ENCODE peak calls at places on chromosomes 11 and 22, in ten cellular contexts. One of them, this sample, is unnamed.

GRCh38 chr11:107545101-107545514 is 20.4 kb downstream of the ALKBH8 start:
- DNase-seq in pancreas: no peak
- DNase-seq in lower leg skin: no peak
- DNase-seq in epithelial cell of esophagus: peak
- DNase-seq in AG09309: no peak
- DNase-seq in thoracic aorta: no peak
- DNase-seq in CD8-positive, alpha-beta T cell: no peak
- DNase-seq in IMR-90: peak
- DNase-seq in fibroblast of mammary gland: peak
- DNase-seq in A549: no peak
- DNase-seq in this sample: no peak

GRCh38 chr11:45982656-45983470 is 60.4 kb downstream of the LARGE2 start:
- DNase-seq in pancreas: no peak
- DNase-seq in lower leg skin: no peak
- DNase-seq in epithelial cell of esophagus: peak
- DNase-seq in AG09309: no peak
- DNase-seq in thoracic aorta: peak
- DNase-seq in CD8-positive, alpha-beta T cell: no peak
- DNase-seq in IMR-90: peak
- DNase-seq in fibroblast of mammary gland: peak
- DNase-seq in A549: peak
- DNase-seq in this sample: peak

GRCh38 chr11:9982796-9983579 is 311.0 kb downstream of the SBF2 start:
- DNase-seq in pancreas: no peak
- DNase-seq in lower leg skin: no peak
- DNase-seq in epithelial cell of esophagus: peak
- DNase-seq in AG09309: no peak
- DNase-seq in thoracic aorta: no peak
- DNase-seq in CD8-positive, alpha-beta T cell: no peak
- DNase-seq in IMR-90: peak
- DNase-seq in fibroblast of mammary gland: peak
- DNase-seq in A549: peak
- DNase-seq in this sample: no peak

GRCh38 chr11:131522851-131523250 is 152.4 kb downstream of the NTM start:
- DNase-seq in pancreas: no peak
- DNase-seq in lower leg skin: no peak
- DNase-seq in epithelial cell of esophagus: no peak
- DNase-seq in AG09309: no peak
- DNase-seq in thoracic aorta: no peak
- DNase-seq in CD8-positive, alpha-beta T cell: no peak
- DNase-seq in IMR-90: no peak
- DNase-seq in fibroblast of mammary gland: no peak
- DNase-seq in A549: no peak
- DNase-seq in this sample: no peak

GRCh38 chr11:66119348-66120133 is 49.5 kb downstream of the PACS1 start:
- DNase-seq in pancreas: no peak
- DNase-seq in lower leg skin: peak
- DNase-seq in epithelial cell of esophagus: peak
- DNase-seq in AG09309: no peak
- DNase-seq in thoracic aorta: no peak
- DNase-seq in CD8-positive, alpha-beta T cell: no peak
- DNase-seq in IMR-90: peak
- DNase-seq in fibroblast of mammary gland: peak
- DNase-seq in A549: peak
- DNase-seq in this sample: peak

GRCh38 chr11:97963528-97964331 is 1057.0 kb upstream of the CNTN5 start:
- DNase-seq in pancreas: no peak
- DNase-seq in lower leg skin: no peak
- DNase-seq in epithelial cell of esophagus: no peak
- DNase-seq in AG09309: no peak
- DNase-seq in thoracic aorta: no peak
- DNase-seq in CD8-positive, alpha-beta T cell: no peak
- DNase-seq in IMR-90: peak
- DNase-seq in fibroblast of mammary gland: no peak
- DNase-seq in A549: no peak
- DNase-seq in this sample: no peak

GRCh38 chr22:40420341-40421081 is 50.1 kb downstream of the SGSM3 start:
- DNase-seq in pancreas: no peak
- DNase-seq in lower leg skin: no peak
- DNase-seq in epithelial cell of esophagus: no peak
- DNase-seq in AG09309: no peak
- DNase-seq in thoracic aorta: no peak
- DNase-seq in CD8-positive, alpha-beta T cell: no peak
- DNase-seq in IMR-90: no peak
- DNase-seq in fibroblast of mammary gland: no peak
- DNase-seq in A549: no peak
- DNase-seq in this sample: no peak

GRCh38 chr11:74749127-74749964 is 697 bp downstream of the RNF169 start:
- DNase-seq in pancreas: peak
- DNase-seq in lower leg skin: peak
- DNase-seq in epithelial cell of esophagus: peak
- DNase-seq in AG09309: no peak
- DNase-seq in thoracic aorta: no peak
- DNase-seq in CD8-positive, alpha-beta T cell: peak
- DNase-seq in IMR-90: peak
- DNase-seq in fibroblast of mammary gland: peak
- DNase-seq in A549: peak
- DNase-seq in this sample: peak

GRCh38 chr22:42878561-42879305 is 21.7 kb upstream of the ARFGAP3 start:
- DNase-seq in pancreas: no peak
- DNase-seq in lower leg skin: no peak
- DNase-seq in epithelial cell of esophagus: no peak
- DNase-seq in AG09309: no peak
- DNase-seq in thoracic aorta: no peak
- DNase-seq in CD8-positive, alpha-beta T cell: no peak
- DNase-seq in IMR-90: no peak
- DNase-seq in fibroblast of mammary gland: no peak
- DNase-seq in A549: no peak
- DNase-seq in this sample: no peak

GRCh38 chr11:11293798-11294611 is 59.0 kb downstream of the CSNK2A3 start:
- DNase-seq in pancreas: no peak
- DNase-seq in lower leg skin: peak
- DNase-seq in epithelial cell of esophagus: no peak
- DNase-seq in AG09309: no peak
- DNase-seq in thoracic aorta: no peak
- DNase-seq in CD8-positive, alpha-beta T cell: no peak
- DNase-seq in IMR-90: no peak
- DNase-seq in fibroblast of mammary gland: no peak
- DNase-seq in A549: no peak
- DNase-seq in this sample: no peak

GRCh38 chr11:16167706-16168487 is 188.4 kb downstream of the SOX6 start:
- DNase-seq in pancreas: no peak
- DNase-seq in lower leg skin: no peak
- DNase-seq in epithelial cell of esophagus: no peak
- DNase-seq in AG09309: no peak
- DNase-seq in thoracic aorta: no peak
- DNase-seq in CD8-positive, alpha-beta T cell: no peak
- DNase-seq in IMR-90: peak
- DNase-seq in fibroblast of mammary gland: no peak
- DNase-seq in A549: no peak
- DNase-seq in this sample: no peak

DNA sequence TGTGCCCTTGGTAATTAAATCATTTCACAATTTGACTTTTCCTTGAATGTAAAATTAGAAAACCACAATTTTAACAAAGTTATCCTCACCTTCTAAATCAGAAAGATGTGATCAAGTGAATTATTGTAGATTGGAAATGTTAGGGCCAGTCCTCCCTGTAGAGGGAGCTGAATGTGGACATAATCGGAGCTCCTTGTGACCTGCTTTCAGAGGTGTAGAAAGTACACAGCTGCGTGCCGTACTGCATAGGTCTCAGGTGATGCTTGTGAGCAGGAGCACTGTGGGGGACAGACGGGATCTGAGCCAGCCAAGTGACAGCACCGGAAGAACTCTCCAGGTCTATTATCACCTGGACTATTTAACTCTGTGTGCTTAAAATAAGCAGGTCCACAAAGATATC is 338.0 kb downstream of the AASDHPPT start:
- DNase-seq in pancreas: no peak
- DNase-seq in lower leg skin: no peak
- DNase-seq in epithelial cell of esophagus: peak
- DNase-seq in AG09309: no peak
- DNase-seq in thoracic aorta: no peak
- DNase-seq in CD8-positive, alpha-beta T cell: no peak
- DNase-seq in IMR-90: no peak
- DNase-seq in fibroblast of mammary gland: no peak
- DNase-seq in A549: no peak
- DNase-seq in this sample: no peak
- TF ChIP-seq CTCF in pancreas: no peak
- TF ChIP-seq CTCF in lower leg skin: no peak
- TF ChIP-seq CTCF in epithelial cell of esophagus: peak
- TF ChIP-seq CTCF in AG09309: no peak
- TF ChIP-seq CTCF in thoracic aorta: no peak
- TF ChIP-seq CTCF in CD8-positive, alpha-beta T cell: no peak
- TF ChIP-seq CTCF in IMR-90: no peak
- TF ChIP-seq CTCF in fibroblast of mammary gland: no peak
- TF ChIP-seq CTCF in A549: no peak
- TF ChIP-seq CTCF in this sample: no peak

GRCh38 chr11:124717421-124717785 is 22.3 kb upstream of the NRGN start:
- DNase-seq in pancreas: no peak
- DNase-seq in lower leg skin: no peak
- DNase-seq in epithelial cell of esophagus: peak
- DNase-seq in AG09309: no peak
- DNase-seq in thoracic aorta: no peak
- DNase-seq in CD8-positive, alpha-beta T cell: no peak
- DNase-seq in IMR-90: peak
- DNase-seq in fibroblast of mammary gland: peak
- DNase-seq in A549: no peak
- DNase-seq in this sample: no peak

GRCh38 chr11:124717786-124718634 is 21.7 kb upstream of the NRGN start:
- DNase-seq in pancreas: peak
- DNase-seq in lower leg skin: no peak
- DNase-seq in epithelial cell of esophagus: peak
- DNase-seq in AG09309: no peak
- DNase-seq in thoracic aorta: no peak
- DNase-seq in CD8-positive, alpha-beta T cell: peak
- DNase-seq in IMR-90: peak
- DNase-seq in fibroblast of mammary gland: peak
- DNase-seq in A549: no peak
- DNase-seq in this sample: no peak

GRCh38 chr11:124719534-124719933 is 20.2 kb upstream of the NRGN start:
- DNase-seq in pancreas: no peak
- DNase-seq in lower leg skin: no peak
- DNase-seq in epithelial cell of esophagus: no peak
- DNase-seq in AG09309: no peak
- DNase-seq in thoracic aorta: no peak
- DNase-seq in CD8-positive, alpha-beta T cell: no peak
- DNase-seq in IMR-90: no peak
- DNase-seq in fibroblast of mammary gland: no peak
- DNase-seq in A549: no peak
- DNase-seq in this sample: no peak

GRCh38 chr11:124716596-124716995 is 23.1 kb upstream of the NRGN start:
- DNase-seq in pancreas: no peak
- DNase-seq in lower leg skin: no peak
- DNase-seq in epithelial cell of esophagus: peak
- DNase-seq in AG09309: no peak
- DNase-seq in thoracic aorta: no peak
- DNase-seq in CD8-positive, alpha-beta T cell: no peak
- DNase-seq in IMR-90: peak
- DNase-seq in fibroblast of mammary gland: no peak
- DNase-seq in A549: no peak
- DNase-seq in this sample: no peak

DNA sequence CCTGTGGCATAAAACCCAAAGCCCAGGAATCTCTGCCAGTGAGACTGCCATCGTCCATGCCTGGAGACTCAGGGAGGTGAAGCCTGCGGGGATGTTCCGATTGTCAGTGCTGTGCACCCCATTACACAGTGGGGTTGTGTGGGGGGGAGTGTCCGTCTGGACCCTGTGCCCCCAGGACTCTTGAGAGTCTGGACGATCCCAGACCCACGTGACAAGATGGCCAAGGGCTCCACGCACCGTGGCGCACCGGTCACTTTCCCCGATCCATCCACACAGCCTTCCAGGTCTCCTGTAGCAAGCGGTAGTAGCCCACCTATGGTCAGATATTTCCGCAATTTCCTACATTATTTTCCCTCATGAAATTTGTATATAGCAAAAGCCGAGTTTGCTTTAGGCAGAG is 20.9 kb upstream of the NRGN start:
- DNase-seq in pancreas: no peak
- DNase-seq in lower leg skin: no peak
- DNase-seq in epithelial cell of esophagus: no peak
- DNase-seq in AG09309: no peak
- DNase-seq in thoracic aorta: no peak
- DNase-seq in CD8-positive, alpha-beta T cell: no peak
- DNase-seq in IMR-90: no peak
- DNase-seq in fibroblast of mammary gland: no peak
- DNase-seq in A549: no peak
- DNase-seq in this sample: no peak
- H3K4me3 ChIP-seq in pancreas: no peak
- H3K4me3 ChIP-seq in lower leg skin: no peak
- H3K4me3 ChIP-seq in epithelial cell of esophagus: no peak
- H3K4me3 ChIP-seq in AG09309: no peak
- H3K4me3 ChIP-seq in thoracic aorta: no peak
- H3K4me3 ChIP-seq in CD8-positive, alpha-beta T cell: no peak
- H3K4me3 ChIP-seq in IMR-90: no peak
- H3K4me3 ChIP-seq in fibroblast of mammary gland: no peak
- H3K4me3 ChIP-seq in A549: peak
- H3K4me3 ChIP-seq in this sample: no peak

GRCh38 chr11:115760528-115760837 is 256.3 kb upstream of the CADM1 start:
- DNase-seq in pancreas: no peak
- DNase-seq in lower leg skin: no peak
- DNase-seq in epithelial cell of esophagus: no peak
- DNase-seq in AG09309: no peak
- DNase-seq in thoracic aorta: no peak
- DNase-seq in CD8-positive, alpha-beta T cell: no peak
- DNase-seq in IMR-90: no peak
- DNase-seq in fibroblast of mammary gland: no peak
- DNase-seq in A549: no peak
- DNase-seq in this sample: no peak
- TF ChIP-seq CTCF in pancreas: no peak
- TF ChIP-seq CTCF in lower leg skin: no peak
- TF ChIP-seq CTCF in epithelial cell of esophagus: no peak
- TF ChIP-seq CTCF in AG09309: no peak
- TF ChIP-seq CTCF in thoracic aorta: no peak
- TF ChIP-seq CTCF in CD8-positive, alpha-beta T cell: no peak
- TF ChIP-seq CTCF in IMR-90: no peak
- TF ChIP-seq CTCF in fibroblast of mammary gland: no peak
- TF ChIP-seq CTCF in A549: no peak
- TF ChIP-seq CTCF in this sample: no peak

GRCh38 chr11:7605544-7605943 is 67.8 kb downstream of the CYB5R2 start:
- DNase-seq in pancreas: no peak
- DNase-seq in lower leg skin: no peak
- DNase-seq in epithelial cell of esophagus: peak
- DNase-seq in AG09309: no peak
- DNase-seq in thoracic aorta: no peak
- DNase-seq in CD8-positive, alpha-beta T cell: no peak
- DNase-seq in IMR-90: peak
- DNase-seq in fibroblast of mammary gland: no peak
- DNase-seq in A549: peak
- DNase-seq in this sample: peak
- H3K4me3 ChIP-seq in pancreas: no peak
- H3K4me3 ChIP-seq in lower leg skin: no peak
- H3K4me3 ChIP-seq in epithelial cell of esophagus: no peak
- H3K4me3 ChIP-seq in AG09309: no peak
- H3K4me3 ChIP-seq in thoracic aorta: no peak
- H3K4me3 ChIP-seq in CD8-positive, alpha-beta T cell: no peak
- H3K4me3 ChIP-seq in IMR-90: no peak
- H3K4me3 ChIP-seq in fibroblast of mammary gland: no peak
- H3K4me3 ChIP-seq in A549: peak
- H3K4me3 ChIP-seq in this sample: no peak